ENCODE peak calls at places on chromosome 9, in seven cellular contexts. L, B, T, H, O, I and N are unnamed samples.

GRCh38 chr9:33106827-33107621 is 30.6 kb upstream of the SMU1 start:
- DNase-seq in L (peak), B (no peak), T (peak), H (peak), O (no peak), I (no peak), N (peak)

GRCh38 chr9:124531115-124531514 is 23.9 kb upstream of the NR5A1 start:
- DNase-seq in L (no peak), B (no peak), T (no peak), H (no peak), O (no peak), I (no peak), N (no peak)

GRCh38 chr9:136856541-136857141 is 4.5 kb downstream of the MAMDC4 start:
- DNase-seq in L (no peak), B (no peak), T (no peak), H (no peak), O (peak), I (peak), N (no peak)

GRCh38 chr9:109556061-109556460 is 58.0 kb upstream of the PTPN3 start:
- DNase-seq in L (no peak), B (no peak), T (no peak), H (no peak), O (no peak), I (no peak), N (no peak)

GRCh38 chr9:36924071-36924470 is 110.0 kb downstream of the PAX5 start:
- DNase-seq in L (peak), B (peak), T (peak), H (peak), O (no peak), I (no peak), N (peak)

GRCh38 chr9:38282756-38283155 is 109.7 kb upstream of the ALDH1B1 start:
- DNase-seq in L (no peak), B (no peak), T (no peak), H (no peak), O (no peak), I (no peak), N (no peak)

GRCh38 chr9:96419691-96419969 is 1.5 kb upstream of the ZNF367 start:
- DNase-seq in L (peak), B (no peak), T (no peak), H (no peak), O (no peak), I (no peak), N (no peak)

GRCh38 chr9:114116061-114116747 is 17.1 kb upstream of the KIF12 start:
- DNase-seq in L (no peak), B (no peak), T (no peak), H (no peak), O (peak), I (no peak), N (no peak)

GRCh38 chr9:105132576-105132975 is 111.9 kb upstream of the SLC44A1 start:
- DNase-seq in L (peak), B (no peak), T (peak), H (peak), O (no peak), I (no peak), N (peak)

GRCh38 chr9:95226921-95227320 is 90.6 kb downstream of the FANCC start:
- DNase-seq in L (no peak), B (no peak), T (no peak), H (no peak), O (no peak), I (no peak), N (no peak)

GRCh38 chr9:89541798-89542197 is 43.9 kb upstream of the SEMA4D start:
- DNase-seq in L (no peak), B (no peak), T (no peak), H (no peak), O (no peak), I (peak), N (no peak)

GRCh38 chr9:91301161-91301560 is 60.6 kb downstream of the AUH start:
- DNase-seq in L (peak), B (no peak), T (no peak), H (peak), O (no peak), I (no peak), N (peak)

GRCh38 chr9:28051559-28051958 is 478.3 kb upstream of the C9orf72 start:
- DNase-seq in L (no peak), B (no peak), T (no peak), H (no peak), O (no peak), I (no peak), N (no peak)

GRCh38 chr9:34550681-34551270 is 28.0 kb upstream of the ENHO start:
- DNase-seq in L (no peak), B (no peak), T (no peak), H (no peak), O (peak), I (no peak), N (no peak)

GRCh38 chr9:120625222-120625621 is 45.3 kb upstream of the CDK5RAP2 start:
- DNase-seq in L (peak), B (no peak), T (no peak), H (peak), O (no peak), I (no peak), N (peak)

GRCh38 chr9:110340306-110340705 is 2.6 kb upstream of the TXNDC8 start:
- DNase-seq in L (peak), B (peak), T (peak), H (peak), O (no peak), I (no peak), N (no peak)

GRCh38 chr9:15936316-15936869 is 383.6 kb downstream of the CCDC171 start:
- DNase-seq in L (peak), B (no peak), T (peak), H (peak), O (peak), I (no peak), N (peak)

GRCh38 chr9:20042312-20042711 is 253.5 kb upstream of the SLC24A2 start:
- DNase-seq in L (no peak), B (no peak), T (no peak), H (no peak), O (no peak), I (no peak), N (no peak)

GRCh38 chr9:133882849-133883248 is 109.3 kb downstream of the VAV2 start:
- DNase-seq in L (no peak), B (no peak), T (no peak), H (no peak), O (no peak), I (no peak), N (no peak)

GRCh38 chr9:29691758-29692407 is 2118.6 kb upstream of the C9orf72 start:
- DNase-seq in L (peak), B (peak), T (peak), H (peak), O (no peak), I (no peak), N (peak)

GRCh38 chr9:108565651-108566378 is 290.0 kb downstream of the ACTL7B start:
- DNase-seq in L (peak), B (peak), T (peak), H (peak), O (no peak), I (peak), N (peak)

DNA sequence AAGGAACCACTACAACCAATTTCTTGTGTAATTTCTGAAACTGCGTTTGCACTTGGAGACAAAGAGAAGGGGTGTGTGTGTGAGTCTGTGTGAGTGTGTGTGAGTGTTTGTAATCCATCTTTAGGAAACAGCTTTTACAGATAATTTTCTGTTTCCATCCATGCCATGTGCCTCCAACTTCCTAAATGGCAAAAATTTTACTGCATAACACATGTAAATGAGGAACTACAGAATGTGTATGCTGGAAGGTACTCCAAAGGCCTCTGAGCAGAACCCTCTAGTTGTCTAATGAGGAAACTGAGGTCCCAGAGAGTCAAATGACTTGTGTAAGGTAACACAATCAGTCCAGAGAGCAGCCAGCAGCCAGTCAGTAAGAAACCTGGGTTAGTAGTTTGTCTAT is 20.8 kb downstream of the MAMDC2 start:
- DNase-seq in L (no peak), B (no peak), T (no peak), H (no peak), O (no peak), I (no peak), N (no peak)
- H3K4me3 ChIP-seq in L (no peak), B (no peak), T (no peak), H (no peak), O (no peak), I (no peak), N (no peak)

DNA sequence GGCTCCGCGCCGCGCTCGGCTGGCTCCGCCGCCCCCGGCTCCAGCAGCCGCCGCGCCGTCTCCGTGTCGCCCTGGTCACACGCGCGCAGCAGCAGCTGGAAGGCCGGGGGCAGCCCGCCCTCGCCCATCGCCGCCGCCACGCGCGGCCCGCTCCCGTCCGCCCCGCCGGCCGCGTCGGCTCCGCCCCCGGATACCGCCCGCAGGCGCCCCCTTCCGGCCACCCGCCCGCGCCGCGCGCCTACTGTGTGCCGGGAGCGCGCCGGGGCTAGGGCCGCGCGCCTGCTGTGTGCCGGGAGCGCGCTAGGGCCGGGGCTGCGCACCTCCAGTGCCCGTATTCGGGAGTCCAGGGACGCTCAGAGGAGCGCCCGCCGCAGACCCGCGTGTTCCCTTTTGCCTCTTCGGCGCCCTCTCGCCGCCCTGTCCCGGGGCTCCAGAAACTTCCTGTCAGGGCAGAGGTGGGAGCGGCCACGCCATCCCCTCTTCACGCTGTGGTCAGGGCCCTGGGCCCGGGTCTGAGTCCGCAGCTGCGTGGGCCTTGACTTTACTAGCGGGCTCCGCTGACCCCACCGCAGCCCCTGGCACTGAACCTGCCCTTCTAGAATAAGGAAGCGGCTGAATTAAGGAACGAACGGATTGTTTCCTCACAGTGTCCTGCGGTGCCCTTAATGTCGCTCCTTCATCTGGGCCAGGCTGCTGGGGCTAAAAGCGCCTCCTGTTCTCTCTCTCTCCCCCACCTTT is at the start of gene ANKS6:
- DNase-seq in L (peak), B (peak), T (peak), H (peak), O (peak), I (peak), N (peak)
- TF ChIP-seq CTCF in L (no peak), B (peak), T (peak), H (no peak), O (peak), I (peak), N (peak)

GRCh38 chr9:128921881-128922763 is 1.3 kb downstream of the PHYHD1 start:
- DNase-seq in L (peak), B (no peak), T (no peak), H (peak), O (peak), I (peak), N (peak)
- H3K4me3 ChIP-seq in L (no peak), B (no peak), T (peak), H (peak), O (peak), I (peak), N (peak)

DNA sequence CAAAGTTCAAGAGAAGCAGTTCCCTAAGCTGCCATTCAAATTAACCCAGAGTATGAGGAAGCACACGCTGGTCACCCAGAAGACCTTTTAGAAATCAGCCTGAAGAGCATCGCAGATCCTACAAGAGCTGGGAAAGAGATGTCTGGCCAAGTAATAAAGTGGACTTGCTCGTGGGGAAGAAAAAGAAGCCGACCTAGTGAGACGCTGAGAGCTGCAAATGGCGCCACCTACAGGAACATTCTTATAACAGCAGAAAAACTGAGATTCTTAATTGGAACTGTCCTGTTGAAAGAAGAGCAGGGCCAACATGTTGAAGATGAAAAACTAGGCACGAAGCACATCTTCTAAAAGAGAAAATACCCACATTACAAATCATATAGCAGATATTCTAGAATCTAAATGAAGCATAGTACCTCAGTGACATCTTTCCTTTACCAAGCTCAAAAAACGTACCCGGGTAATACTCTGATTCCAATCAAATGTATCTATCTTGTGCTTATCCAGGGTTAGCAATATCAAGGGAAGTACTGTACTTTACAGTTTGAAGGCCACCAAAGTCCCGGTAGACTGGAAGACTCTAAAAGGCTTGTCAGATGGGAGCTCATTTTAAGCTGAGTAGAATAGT is 3.9 kb upstream of the GNAQ start:
- DNase-seq in L (peak), B (peak), T (peak), H (peak), O (no peak), I (peak), N (peak)
- TF ChIP-seq CTCF in L (peak), B (peak), T (peak), H (peak), O (peak), I (peak), N (peak)

DNA sequence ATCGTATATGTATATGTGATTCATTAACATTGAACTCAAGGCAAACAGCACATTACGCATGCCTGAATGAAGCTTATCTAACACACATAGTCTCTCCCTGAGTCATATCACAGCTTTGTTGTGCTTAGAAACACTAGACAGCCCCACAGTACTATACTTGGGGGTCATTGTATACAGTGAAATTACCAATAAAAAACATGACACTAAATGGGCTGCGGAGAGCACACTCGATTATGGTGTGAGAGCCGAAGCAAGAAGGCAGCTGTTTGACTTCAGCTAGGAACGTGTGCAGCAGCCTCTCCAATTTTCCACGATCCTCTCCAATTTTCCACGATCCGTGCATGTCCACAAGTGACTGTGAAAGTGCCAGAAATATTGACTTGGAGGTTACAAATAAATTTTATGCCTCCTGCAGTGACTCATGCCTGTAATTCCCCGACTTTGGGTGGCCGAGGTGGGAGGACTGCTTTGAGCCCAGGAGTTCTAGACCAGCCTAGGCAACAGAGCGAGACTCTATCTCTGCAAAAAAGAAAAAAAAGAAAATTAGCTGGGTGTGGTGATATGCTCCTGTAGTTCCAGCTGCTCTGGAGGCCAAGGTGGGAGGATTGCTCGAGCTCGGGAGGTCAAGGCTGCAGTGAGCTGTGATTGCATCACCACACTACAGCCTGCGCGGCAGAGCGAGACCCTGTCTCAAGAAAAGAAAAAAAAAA is 102.4 kb downstream of the DAPK1 start:
- DNase-seq in L (peak), B (no peak), T (peak), H (peak), O (no peak), I (no peak), N (peak)
- H3K4me3 ChIP-seq in L (no peak), B (no peak), T (no peak), H (peak), O (no peak), I (no peak), N (no peak)

GRCh38 chr9:111524731-111525055 is 286 bp upstream of the ZNF483 start:
- DNase-seq in L (no peak), B (no peak), T (no peak), H (no peak), O (no peak), I (no peak), N (no peak)

GRCh38 chr9:111527347-111527746 is 2.4 kb downstream of the ZNF483 start:
- DNase-seq in L (no peak), B (no peak), T (no peak), H (peak), O (no peak), I (no peak), N (no peak)

GRCh38 chr9:111529787-111530186 is 4.8 kb downstream of the ZNF483 start:
- DNase-seq in L (no peak), B (no peak), T (no peak), H (no peak), O (no peak), I (no peak), N (no peak)

GRCh38 chr9:111525056-111525977 is at the start of gene ZNF483:
- DNase-seq in L (peak), B (no peak), T (peak), H (peak), O (peak), I (peak), N (peak)
- TF ChIP-seq CTCF in L (no peak), B (no peak), T (no peak), H (no peak), O (no peak), I (no peak), N (no peak)

GRCh38 chr9:99025616-99026270 is 79.2 kb upstream of the TGFBR1 start:
- DNase-seq in L (no peak), B (no peak), T (no peak), H (no peak), O (no peak), I (no peak), N (no peak)

GRCh38 chr9:99026271-99026955 is 78.5 kb upstream of the TGFBR1 start:
- DNase-seq in L (no peak), B (no peak), T (no peak), H (no peak), O (no peak), I (no peak), N (no peak)

GRCh38 chr9:99023831-99024230 is 80.1 kb downstream of the COL15A1 start:
- DNase-seq in L (peak), B (no peak), T (peak), H (peak), O (no peak), I (no peak), N (peak)

GRCh38 chr9:99023229-99023628 is 79.5 kb downstream of the COL15A1 start:
- DNase-seq in L (no peak), B (no peak), T (no peak), H (no peak), O (peak), I (no peak), N (no peak)

GRCh38 chr9:99024959-99025358 is 80.0 kb upstream of the TGFBR1 start:
- DNase-seq in L (peak), B (no peak), T (peak), H (peak), O (no peak), I (no peak), N (peak)
- H3K4me3 ChIP-seq in L (no peak), B (no peak), T (no peak), H (no peak), O (no peak), I (no peak), N (no peak)